ENCODE peak calls at places on chromosomes 11 and 22, in six cellular contexts. T is amniotic stem cell, D is NCI-H1092, Y is brain microvascular endothelial cell, C is HS-27A, U is astrocyte. A is an unnamed sample.

GRCh38 chr11:91587131-91587530 is 637.5 kb upstream of the FAT3 start:
- DNase-seq in T (no peak), D (no peak), Y (peak; percentile 25), C (no peak), U (no peak), A (no peak)

GRCh38 chr11:110921742-110922200 is 209.5 kb upstream of the ARHGAP20 start:
- DNase-seq in T (no peak), D (no peak), Y (no peak), C (no peak), U (peak; percentile 67), A (no peak)

GRCh38 chr22:36368359-36368983 is 19.3 kb downstream of the MYH9 start:
- DNase-seq in T (peak; percentile 59), D (no peak), Y (no peak), C (peak; percentile 87), U (peak; percentile 87), A (no peak)

GRCh38 chr11:65714433-65714832 is 2.4 kb downstream of the KAT5 start:
- DNase-seq in T (no peak), D (no peak), Y (no peak), C (no peak), U (no peak), A (no peak)

GRCh38 chr11:120235024-120235628 is 4.8 kb upstream of the POU2F3 start:
- DNase-seq in T (no peak), D (peak; percentile 56), Y (no peak), C (no peak), U (no peak), A (peak; percentile 13)

GRCh38 chr11:94544832-94545640 is 1.3 kb downstream of the FUT4 start:
- DNase-seq in T (no peak), D (no peak), Y (no peak), C (no peak), U (no peak), A (no peak)

GRCh38 chr11:57316017-57316416 is 8.7 kb downstream of the TNKS1BP1 start:
- DNase-seq in T (no peak), D (no peak), Y (no peak), C (no peak), U (no peak), A (peak; percentile 58)

GRCh38 chr11:24808173-24808572 is 311.3 kb downstream of the LUZP2 start:
- DNase-seq in T (no peak), D (no peak), Y (no peak), C (no peak), U (no peak), A (no peak)

GRCh38 chr22:45302047-45302446 is 7.7 kb upstream of the FAM118A start:
- DNase-seq in T (peak; percentile 90), D (no peak), Y (peak; percentile 67), C (peak; percentile 8), U (peak; percentile 72), A (no peak)

GRCh38 chr22:46092011-46092410 is 58.3 kb upstream of the PPARA start:
- DNase-seq in T (no peak), D (no peak), Y (no peak), C (no peak), U (no peak), A (no peak)

GRCh38 chr11:114606003-114606801 is 10.6 kb upstream of the NXPE4 start:
- DNase-seq in T (no peak), D (no peak), Y (no peak), C (no peak), U (no peak), A (no peak)

GRCh38 chr11:44775366-44776356 is 48.9 kb downstream of the TSPAN18 start:
- DNase-seq in T (no peak), D (peak; percentile 49), Y (peak; percentile 32), C (no peak), U (no peak), A (peak; percentile 86)

GRCh38 chr11:2807801-2808241 is 77.8 kb downstream of the CDKN1C start:
- DNase-seq in T (no peak), D (no peak), Y (no peak), C (no peak), U (no peak), A (no peak)

GRCh38 chr22:26357813-26358212 is 71.2 kb upstream of the ASPHD2 start:
- DNase-seq in T (no peak), D (no peak), Y (no peak), C (no peak), U (no peak), A (no peak)

GRCh38 chr11:17845431-17845881 is 110.9 kb downstream of the KCNC1 start:
- DNase-seq in T (peak; percentile 28), D (no peak), Y (peak; percentile 6), C (peak; percentile 62), U (peak; percentile 86), A (no peak)

GRCh38 chr11:102546923-102547471 is 16.4 kb upstream of the MMP7 start:
- DNase-seq in T (no peak), D (no peak), Y (no peak), C (no peak), U (no peak), A (no peak)

GRCh38 chr11:1111545-1112212 is 37.0 kb downstream of the MUC2 start:
- DNase-seq in T (no peak), D (no peak), Y (no peak), C (no peak), U (no peak), A (no peak)

GRCh38 chr11:55554169-55554568 is at the start of gene OR4C15:
- DNase-seq in T (no peak), D (no peak), Y (no peak), C (no peak), U (no peak), A (no peak)

GRCh38 chr11:116579857-116580727 is 192.7 kb downstream of the BUD13 start:
- DNase-seq in T (no peak), D (no peak), Y (no peak), C (no peak), U (no peak), A (no peak)

GRCh38 chr11:65103476-65103875 is 7.5 kb downstream of the VPS51 start:
- DNase-seq in T (no peak), D (no peak), Y (no peak), C (no peak), U (no peak), A (no peak)

GRCh38 chr11:60871378-60872061 is 4.2 kb downstream of the ZP1 start:
- DNase-seq in T (no peak), D (peak; percentile 16), Y (peak; percentile 38), C (no peak), U (no peak), A (no peak)

GRCh38 chr11:62600367-62601113 is 1.1 kb downstream of the MTA2 start:
- DNase-seq in T (no peak), D (no peak), Y (no peak), C (no peak), U (no peak), A (no peak)

GRCh38 chr11:35711173-35711910 is 48.8 kb downstream of the TRIM44 start:
- DNase-seq in T (no peak), D (no peak), Y (no peak), C (no peak), U (no peak), A (no peak)

GRCh38 chr11:121722431-121723256 is 269.9 kb upstream of the SORL1-AS1 start:
- DNase-seq in T (peak; percentile 42), D (peak; percentile 99), Y (peak; percentile 84), C (peak; percentile 31), U (peak; percentile 95), A (peak; percentile 93)

GRCh38 chr11:118789501-118790356 is 1.2 kb downstream of the DDX6 start:
- DNase-seq in T (no peak), D (no peak), Y (peak; percentile 1), C (no peak), U (peak; percentile 19), A (peak; percentile 54)

GRCh38 chr22:36301851-36302250 is 48.9 kb downstream of the APOL1 start:
- DNase-seq in T (no peak), D (no peak), Y (no peak), C (no peak), U (peak; percentile 59), A (no peak)